ENCODE peak calls at places on chromosomes 4 and X, in four cellular contexts. One of them, this sample, is unnamed.

GRCh38 chr4:102616661-102617060 is 115.5 kb downstream of the NFKB1 start:
- DNase-seq in body of pancreas: no peak
- DNase-seq in transverse colon: no peak
- DNase-seq in DND-41: peak; percentile 35
- DNase-seq in this sample: no peak

GRCh38 chr4:2091990-2092652 is 33.0 kb downstream of the NAT8L start:
- DNase-seq in body of pancreas: no peak
- DNase-seq in transverse colon: no peak
- DNase-seq in DND-41: no peak
- DNase-seq in this sample: no peak

GRCh38 chr4:154602404-154603020 is 9.9 kb downstream of the FGG start:
- DNase-seq in body of pancreas: no peak
- DNase-seq in transverse colon: no peak
- DNase-seq in DND-41: no peak
- DNase-seq in this sample: no peak

GRCh38 chr4:16270654-16271328 is 44.5 kb upstream of the TAPT1 start:
- DNase-seq in body of pancreas: no peak
- DNase-seq in transverse colon: no peak
- DNase-seq in DND-41: no peak
- DNase-seq in this sample: no peak

GRCh38 chrX:41468647-41469323 is 21.6 kb downstream of the NYX start:
- DNase-seq in body of pancreas: no peak
- DNase-seq in transverse colon: no peak
- DNase-seq in DND-41: no peak
- DNase-seq in this sample: no peak

GRCh38 chr4:18535948-18536347 is 514.4 kb upstream of the LCORL start:
- DNase-seq in body of pancreas: no peak
- DNase-seq in transverse colon: no peak
- DNase-seq in DND-41: no peak
- DNase-seq in this sample: no peak

GRCh38 chr4:42519803-42520417 is 122.6 kb downstream of the SHISA3 start:
- DNase-seq in body of pancreas: peak; percentile 66
- DNase-seq in transverse colon: peak; percentile 18
- DNase-seq in DND-41: peak; percentile 48
- DNase-seq in this sample: peak; percentile 44

GRCh38 chrX:16671005-16671404 is 21.0 kb downstream of the S100G start:
- DNase-seq in body of pancreas: no peak
- DNase-seq in transverse colon: no peak
- DNase-seq in DND-41: no peak
- DNase-seq in this sample: no peak

GRCh38 chr4:3452376-3452775 is 10.6 kb downstream of the HGFAC start:
- DNase-seq in body of pancreas: peak; percentile 52
- DNase-seq in transverse colon: no peak
- DNase-seq in DND-41: no peak
- DNase-seq in this sample: no peak

GRCh38 chr4:150231108-150231770 is 153.0 kb downstream of the DCLK2 start:
- DNase-seq in body of pancreas: no peak
- DNase-seq in transverse colon: no peak
- DNase-seq in DND-41: no peak
- DNase-seq in this sample: no peak
- H3K4me3 ChIP-seq in body of pancreas: no peak overlapping the region
- H3K4me3 ChIP-seq in transverse colon: no peak overlapping the region
- H3K4me3 ChIP-seq in DND-41: no peak overlapping the region
- H3K4me3 ChIP-seq in this sample: no peak overlapping the region

GRCh38 chr4:183722738-183723560 is 63.9 kb downstream of the TRAPPC11 start:
- DNase-seq in body of pancreas: peak; percentile 86
- DNase-seq in transverse colon: peak; percentile 80
- DNase-seq in DND-41: no peak
- DNase-seq in this sample: peak; percentile 60
- H3K4me3 ChIP-seq in body of pancreas: no peak overlapping the region
- H3K4me3 ChIP-seq in transverse colon: peak overlapping the region; percentile 47
- H3K4me3 ChIP-seq in DND-41: no peak overlapping the region
- H3K4me3 ChIP-seq in this sample: peak overlapping the region; percentile 64

GRCh38 chr4:64271601-64272081 is 137.6 kb downstream of the TECRL start:
- DNase-seq in body of pancreas: no peak
- DNase-seq in transverse colon: no peak
- DNase-seq in DND-41: no peak
- DNase-seq in this sample: no peak
- H3K4me3 ChIP-seq in body of pancreas: no peak overlapping the region
- H3K4me3 ChIP-seq in transverse colon: no peak overlapping the region
- H3K4me3 ChIP-seq in DND-41: no peak overlapping the region
- H3K4me3 ChIP-seq in this sample: no peak overlapping the region

GRCh38 chrX:10177004-10177396 is 20.2 kb downstream of the CLCN4 start:
- DNase-seq in body of pancreas: no peak
- DNase-seq in transverse colon: no peak
- DNase-seq in DND-41: no peak
- DNase-seq in this sample: no peak
- H3K4me3 ChIP-seq in body of pancreas: no peak overlapping the region
- H3K4me3 ChIP-seq in transverse colon: no peak overlapping the region
- H3K4me3 ChIP-seq in DND-41: no peak overlapping the region
- H3K4me3 ChIP-seq in this sample: no peak overlapping the region

DNA sequence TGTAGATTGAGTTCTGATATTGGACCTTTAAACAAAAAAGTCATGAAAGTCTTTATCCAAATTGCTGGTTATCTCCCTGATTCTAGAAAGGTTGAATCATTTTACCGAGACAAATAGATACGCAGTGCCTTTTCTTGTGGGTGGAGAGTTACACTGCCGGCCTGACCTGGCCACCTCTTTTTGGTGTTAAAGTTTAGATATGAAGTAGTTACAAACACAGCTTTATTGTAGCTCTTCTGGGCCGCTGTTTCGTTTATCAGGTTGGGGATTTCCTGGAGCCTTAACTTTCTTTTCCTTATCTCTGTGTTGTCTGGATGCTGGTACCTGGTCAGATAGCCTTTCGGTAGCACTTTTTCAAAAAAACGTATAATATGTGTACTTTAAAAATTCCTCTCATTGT is 31.0 kb downstream of the FNIP2 start:
- DNase-seq in body of pancreas: no peak
- DNase-seq in transverse colon: no peak
- DNase-seq in DND-41: no peak
- DNase-seq in this sample: no peak
- H3K4me3 ChIP-seq in body of pancreas: no peak overlapping the region
- H3K4me3 ChIP-seq in transverse colon: no peak overlapping the region
- H3K4me3 ChIP-seq in DND-41: no peak overlapping the region
- H3K4me3 ChIP-seq in this sample: no peak overlapping the region

DNA sequence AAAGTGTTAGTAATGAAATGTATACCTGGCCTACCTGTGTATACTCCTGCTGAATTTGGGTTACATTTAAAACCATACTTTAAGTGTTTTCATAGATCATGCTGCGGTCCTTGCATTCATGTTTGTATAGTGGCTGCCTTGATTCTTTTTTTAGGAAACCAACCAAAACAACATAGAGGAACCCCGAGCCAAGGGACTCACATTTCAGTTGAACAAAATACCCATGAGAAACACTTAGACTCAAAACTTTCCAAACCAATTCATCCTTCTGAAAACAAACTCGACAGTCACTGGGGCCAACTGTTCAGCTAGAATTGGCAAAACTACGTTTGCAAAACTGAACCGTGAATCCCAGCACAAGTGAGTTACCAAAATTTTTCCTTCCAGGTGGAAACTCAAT is 1.4 kb downstream of the ADGRA3 start:
- DNase-seq in body of pancreas: no peak
- DNase-seq in transverse colon: no peak
- DNase-seq in DND-41: no peak
- DNase-seq in this sample: no peak
- H3K4me3 ChIP-seq in body of pancreas: peak overlapping the region; percentile 43
- H3K4me3 ChIP-seq in transverse colon: peak overlapping the region; percentile 41
- H3K4me3 ChIP-seq in DND-41: peak overlapping the region; percentile 31
- H3K4me3 ChIP-seq in this sample: peak overlapping the region; percentile 63

This sample was measured in naive thymus-derived CD4-positive, alpha-beta T cell.